ENCODE peak calls at places on chromosomes 12 and 14, in ten cellular contexts. One of them, this sample, is unnamed.

GRCh38 chr14:72892103-72892878 is 1.6 kb downstream of the DPF3 start:
- DNase-seq in psoas muscle: no peak
- DNase-seq in putamen: no peak
- DNase-seq in trophoblast cell: peak; percentile 31
- DNase-seq in HEK293T: peak; percentile 34
- DNase-seq in choroid plexus epithelial cell: peak; percentile 58
- DNase-seq in stimulated activated CD4-positive, alpha-beta T cell treated with anti-CD3 and anti-CD28 coated beads, Interleukin-12 subunit alpha, Interleukin-12 subunit beta, amount 100 ng/mL, for 4 hours: peak; percentile 8
- DNase-seq in cardiac muscle cell: peak; percentile 82
- DNase-seq in uterus: no peak
- DNase-seq in naive thymus-derived CD8-positive, alpha-beta T cell: peak; percentile 12
- DNase-seq in this sample: no peak

GRCh38 chr12:95986635-95987535 is 9.3 kb downstream of the HAL start:
- DNase-seq in putamen: no peak
- DNase-seq in trophoblast cell: no peak
- DNase-seq in uterus: no peak
- DNase-seq in psoas muscle: no peak
- DNase-seq in naive thymus-derived CD8-positive, alpha-beta T cell: no peak
- DNase-seq in choroid plexus epithelial cell: no peak
- DNase-seq in HEK293T: no peak
- DNase-seq in cardiac muscle cell: peak; percentile 14
- DNase-seq in stimulated activated CD4-positive, alpha-beta T cell treated with anti-CD3 and anti-CD28 coated beads, Interleukin-12 subunit alpha, Interleukin-12 subunit beta, amount 100 ng/mL, for 4 hours: no peak
- DNase-seq in this sample: no peak

GRCh38 chr14:103164786-103165185 is 41.5 kb downstream of the TNFAIP2 start:
- DNase-seq in cardiac muscle cell: no peak
- DNase-seq in naive thymus-derived CD8-positive, alpha-beta T cell: no peak
- DNase-seq in psoas muscle: no peak
- DNase-seq in choroid plexus epithelial cell: no peak
- DNase-seq in trophoblast cell: no peak
- DNase-seq in HEK293T: no peak
- DNase-seq in stimulated activated CD4-positive, alpha-beta T cell treated with anti-CD3 and anti-CD28 coated beads, Interleukin-12 subunit alpha, Interleukin-12 subunit beta, amount 100 ng/mL, for 4 hours: no peak
- DNase-seq in putamen: no peak
- DNase-seq in uterus: no peak
- DNase-seq in this sample: no peak

GRCh38 chr12:13152281-13152680 is 44.2 kb upstream of the EMP1 start:
- DNase-seq in stimulated activated CD4-positive, alpha-beta T cell treated with anti-CD3 and anti-CD28 coated beads, Interleukin-12 subunit alpha, Interleukin-12 subunit beta, amount 100 ng/mL, for 4 hours: no peak
- DNase-seq in HEK293T: no peak
- DNase-seq in naive thymus-derived CD8-positive, alpha-beta T cell: no peak
- DNase-seq in psoas muscle: peak; percentile 83
- DNase-seq in putamen: no peak
- DNase-seq in uterus: peak; percentile 26
- DNase-seq in trophoblast cell: no peak
- DNase-seq in cardiac muscle cell: no peak
- DNase-seq in choroid plexus epithelial cell: no peak
- DNase-seq in this sample: peak; percentile 68

GRCh38 chr12:131134523-131135310 is 181.0 kb downstream of the ADGRD1 start:
- DNase-seq in cardiac muscle cell: no peak
- DNase-seq in naive thymus-derived CD8-positive, alpha-beta T cell: no peak
- DNase-seq in stimulated activated CD4-positive, alpha-beta T cell treated with anti-CD3 and anti-CD28 coated beads, Interleukin-12 subunit alpha, Interleukin-12 subunit beta, amount 100 ng/mL, for 4 hours: no peak
- DNase-seq in HEK293T: no peak
- DNase-seq in psoas muscle: no peak
- DNase-seq in uterus: no peak
- DNase-seq in putamen: no peak
- DNase-seq in trophoblast cell: no peak
- DNase-seq in choroid plexus epithelial cell: no peak
- DNase-seq in this sample: no peak

GRCh38 chr12:51048601-51049369 is 658 bp downstream of the LETMD1 start:
- DNase-seq in stimulated activated CD4-positive, alpha-beta T cell treated with anti-CD3 and anti-CD28 coated beads, Interleukin-12 subunit alpha, Interleukin-12 subunit beta, amount 100 ng/mL, for 4 hours: no peak
- DNase-seq in choroid plexus epithelial cell: no peak
- DNase-seq in cardiac muscle cell: peak; percentile 13
- DNase-seq in psoas muscle: no peak
- DNase-seq in HEK293T: no peak
- DNase-seq in trophoblast cell: peak; percentile 59
- DNase-seq in uterus: no peak
- DNase-seq in naive thymus-derived CD8-positive, alpha-beta T cell: no peak
- DNase-seq in putamen: no peak
- DNase-seq in this sample: no peak

GRCh38 chr12:112828534-112828933 is 37.0 kb downstream of the RPH3A start:
- DNase-seq in uterus: no peak
- DNase-seq in stimulated activated CD4-positive, alpha-beta T cell treated with anti-CD3 and anti-CD28 coated beads, Interleukin-12 subunit alpha, Interleukin-12 subunit beta, amount 100 ng/mL, for 4 hours: no peak
- DNase-seq in putamen: no peak
- DNase-seq in HEK293T: no peak
- DNase-seq in naive thymus-derived CD8-positive, alpha-beta T cell: no peak
- DNase-seq in trophoblast cell: no peak
- DNase-seq in psoas muscle: no peak
- DNase-seq in choroid plexus epithelial cell: no peak
- DNase-seq in cardiac muscle cell: no peak
- DNase-seq in this sample: no peak

GRCh38 chr14:65750906-65751305 is 338.4 kb downstream of the FUT8 start:
- DNase-seq in psoas muscle: no peak
- DNase-seq in stimulated activated CD4-positive, alpha-beta T cell treated with anti-CD3 and anti-CD28 coated beads, Interleukin-12 subunit alpha, Interleukin-12 subunit beta, amount 100 ng/mL, for 4 hours: no peak
- DNase-seq in cardiac muscle cell: peak; percentile 40
- DNase-seq in trophoblast cell: no peak
- DNase-seq in choroid plexus epithelial cell: no peak
- DNase-seq in HEK293T: no peak
- DNase-seq in putamen: no peak
- DNase-seq in uterus: no peak
- DNase-seq in naive thymus-derived CD8-positive, alpha-beta T cell: no peak
- DNase-seq in this sample: no peak

GRCh38 chr14:50013198-50013918 is 103.0 kb downstream of the VCPKMT start:
- DNase-seq in naive thymus-derived CD8-positive, alpha-beta T cell: no peak
- DNase-seq in psoas muscle: no peak
- DNase-seq in putamen: no peak
- DNase-seq in trophoblast cell: peak; percentile 93
- DNase-seq in HEK293T: no peak
- DNase-seq in cardiac muscle cell: no peak
- DNase-seq in uterus: no peak
- DNase-seq in stimulated activated CD4-positive, alpha-beta T cell treated with anti-CD3 and anti-CD28 coated beads, Interleukin-12 subunit alpha, Interleukin-12 subunit beta, amount 100 ng/mL, for 4 hours: no peak
- DNase-seq in choroid plexus epithelial cell: no peak
- DNase-seq in this sample: no peak

GRCh38 chr12:121637231-121637914 is 11.0 kb downstream of the ORAI1 start:
- DNase-seq in uterus: no peak
- DNase-seq in choroid plexus epithelial cell: no peak
- DNase-seq in cardiac muscle cell: no peak
- DNase-seq in stimulated activated CD4-positive, alpha-beta T cell treated with anti-CD3 and anti-CD28 coated beads, Interleukin-12 subunit alpha, Interleukin-12 subunit beta, amount 100 ng/mL, for 4 hours: peak; percentile 48
- DNase-seq in putamen: no peak
- DNase-seq in trophoblast cell: peak; percentile 24
- DNase-seq in psoas muscle: peak; percentile 66
- DNase-seq in HEK293T: no peak
- DNase-seq in naive thymus-derived CD8-positive, alpha-beta T cell: peak; percentile 37
- DNase-seq in this sample: peak; percentile 44

GRCh38 chr14:91681116-91681515 is 50.8 kb downstream of the CATSPERB start:
- DNase-seq in trophoblast cell: peak; percentile 4
- DNase-seq in HEK293T: no peak
- DNase-seq in uterus: no peak
- DNase-seq in stimulated activated CD4-positive, alpha-beta T cell treated with anti-CD3 and anti-CD28 coated beads, Interleukin-12 subunit alpha, Interleukin-12 subunit beta, amount 100 ng/mL, for 4 hours: no peak
- DNase-seq in cardiac muscle cell: no peak
- DNase-seq in psoas muscle: no peak
- DNase-seq in putamen: no peak
- DNase-seq in naive thymus-derived CD8-positive, alpha-beta T cell: no peak
- DNase-seq in choroid plexus epithelial cell: no peak
- DNase-seq in this sample: no peak

GRCh38 chr12:132716356-132716755 is 5.7 kb downstream of the PGAM5 start:
- DNase-seq in choroid plexus epithelial cell: no peak
- DNase-seq in uterus: no peak
- DNase-seq in HEK293T: no peak
- DNase-seq in naive thymus-derived CD8-positive, alpha-beta T cell: no peak
- DNase-seq in putamen: no peak
- DNase-seq in trophoblast cell: no peak
- DNase-seq in cardiac muscle cell: no peak
- DNase-seq in psoas muscle: peak; percentile 23
- DNase-seq in stimulated activated CD4-positive, alpha-beta T cell treated with anti-CD3 and anti-CD28 coated beads, Interleukin-12 subunit alpha, Interleukin-12 subunit beta, amount 100 ng/mL, for 4 hours: no peak
- DNase-seq in this sample: no peak

GRCh38 chr12:120766569-120766965 is 40.9 kb downstream of the ACADS start:
- DNase-seq in trophoblast cell: no peak
- DNase-seq in HEK293T: no peak
- DNase-seq in cardiac muscle cell: no peak
- DNase-seq in choroid plexus epithelial cell: no peak
- DNase-seq in stimulated activated CD4-positive, alpha-beta T cell treated with anti-CD3 and anti-CD28 coated beads, Interleukin-12 subunit alpha, Interleukin-12 subunit beta, amount 100 ng/mL, for 4 hours: no peak
- DNase-seq in uterus: no peak
- DNase-seq in psoas muscle: no peak
- DNase-seq in putamen: no peak
- DNase-seq in naive thymus-derived CD8-positive, alpha-beta T cell: no peak
- DNase-seq in this sample: no peak

GRCh38 chr14:27002179-27002578 is 404.3 kb upstream of the NOVA1 start:
- DNase-seq in putamen: no peak
- DNase-seq in stimulated activated CD4-positive, alpha-beta T cell treated with anti-CD3 and anti-CD28 coated beads, Interleukin-12 subunit alpha, Interleukin-12 subunit beta, amount 100 ng/mL, for 4 hours: no peak
- DNase-seq in trophoblast cell: no peak
- DNase-seq in psoas muscle: no peak
- DNase-seq in uterus: no peak
- DNase-seq in choroid plexus epithelial cell: no peak
- DNase-seq in HEK293T: no peak
- DNase-seq in cardiac muscle cell: no peak
- DNase-seq in naive thymus-derived CD8-positive, alpha-beta T cell: no peak
- DNase-seq in this sample: no peak

GRCh38 chr12:7026854-7027253 is 8.6 kb upstream of the LPCAT3 start:
- DNase-seq in psoas muscle: no peak
- DNase-seq in naive thymus-derived CD8-positive, alpha-beta T cell: no peak
- DNase-seq in cardiac muscle cell: no peak
- DNase-seq in putamen: no peak
- DNase-seq in choroid plexus epithelial cell: no peak
- DNase-seq in HEK293T: no peak
- DNase-seq in stimulated activated CD4-positive, alpha-beta T cell treated with anti-CD3 and anti-CD28 coated beads, Interleukin-12 subunit alpha, Interleukin-12 subunit beta, amount 100 ng/mL, for 4 hours: no peak
- DNase-seq in uterus: no peak
- DNase-seq in trophoblast cell: no peak
- DNase-seq in this sample: no peak

GRCh38 chr14:51957950-51958349 is 31.4 kb upstream of the RTRAF start:
- DNase-seq in trophoblast cell: no peak
- DNase-seq in uterus: no peak
- DNase-seq in psoas muscle: no peak
- DNase-seq in HEK293T: no peak
- DNase-seq in stimulated activated CD4-positive, alpha-beta T cell treated with anti-CD3 and anti-CD28 coated beads, Interleukin-12 subunit alpha, Interleukin-12 subunit beta, amount 100 ng/mL, for 4 hours: no peak
- DNase-seq in cardiac muscle cell: no peak
- DNase-seq in putamen: no peak
- DNase-seq in choroid plexus epithelial cell: peak; percentile 63
- DNase-seq in naive thymus-derived CD8-positive, alpha-beta T cell: no peak
- DNase-seq in this sample: no peak

GRCh38 chr14:80587096-80587724 is 354.3 kb downstream of the CEP128 start:
- DNase-seq in psoas muscle: no peak
- DNase-seq in naive thymus-derived CD8-positive, alpha-beta T cell: no peak
- DNase-seq in trophoblast cell: peak; percentile 57
- DNase-seq in putamen: peak; percentile 11
- DNase-seq in HEK293T: peak; percentile 13
- DNase-seq in uterus: no peak
- DNase-seq in stimulated activated CD4-positive, alpha-beta T cell treated with anti-CD3 and anti-CD28 coated beads, Interleukin-12 subunit alpha, Interleukin-12 subunit beta, amount 100 ng/mL, for 4 hours: no peak
- DNase-seq in choroid plexus epithelial cell: peak; percentile 84
- DNase-seq in cardiac muscle cell: peak; percentile 28
- DNase-seq in this sample: no peak